ENCODE peak calls at places on chromosomes 16 and 17, in six cellular contexts. One of them, this sample, is unnamed. For H3K4me1 and H3K36me3, the result is how much of the 10 kb centered on the place peaks cover.

GRCh38 chr16:76748698-76749097 is 442.3 kb upstream of the MON1B start:
- DNase-seq in breast epithelium: no peak
- DNase-seq in endothelial cell of umbilical vein: no peak
- DNase-seq in psoas muscle: no peak
- DNase-seq in thoracic aorta: no peak
- DNase-seq in endodermal cell: no peak
- DNase-seq in this sample: no peak

GRCh38 chr17:6753006-6753445 is 2.8 kb upstream of the XAF1 start:
- DNase-seq in breast epithelium: no peak
- DNase-seq in endothelial cell of umbilical vein: peak
- DNase-seq in psoas muscle: peak
- DNase-seq in thoracic aorta: no peak
- DNase-seq in endodermal cell: peak
- DNase-seq in this sample: peak

GRCh38 chr17:41633498-41634197 is 9.3 kb upstream of the KRT17 start:
- DNase-seq in breast epithelium: no peak
- DNase-seq in endothelial cell of umbilical vein: no peak
- DNase-seq in psoas muscle: no peak
- DNase-seq in thoracic aorta: no peak
- DNase-seq in endodermal cell: no peak
- DNase-seq in this sample: no peak

GRCh38 chr16:85451646-85452363 is 161.3 kb upstream of the GSE1 start:
- DNase-seq in breast epithelium: no peak
- DNase-seq in endothelial cell of umbilical vein: no peak
- DNase-seq in psoas muscle: no peak
- DNase-seq in thoracic aorta: no peak
- DNase-seq in endodermal cell: no peak
- DNase-seq in this sample: no peak

GRCh38 chr17:72123964-72124791 is 3.4 kb downstream of the SOX9 start:
- DNase-seq in breast epithelium: no peak
- DNase-seq in endothelial cell of umbilical vein: no peak
- DNase-seq in psoas muscle: no peak
- DNase-seq in thoracic aorta: no peak
- DNase-seq in endodermal cell: peak
- DNase-seq in this sample: peak

GRCh38 chr16:424033-424622 is 1.3 kb upstream of the RAB11FIP3 start:
- DNase-seq in breast epithelium: no peak
- DNase-seq in endothelial cell of umbilical vein: peak
- DNase-seq in psoas muscle: peak
- DNase-seq in thoracic aorta: peak
- DNase-seq in endodermal cell: no peak
- DNase-seq in this sample: no peak

GRCh38 chr17:77501101-77501566 is 360.4 kb downstream of the SEC14L1 start:
- DNase-seq in breast epithelium: no peak
- DNase-seq in endothelial cell of umbilical vein: no peak
- DNase-seq in psoas muscle: peak
- DNase-seq in thoracic aorta: no peak
- DNase-seq in endodermal cell: peak
- DNase-seq in this sample: no peak

GRCh38 chr16:70476272-70477020 is 22.1 kb downstream of the FCSK start:
- DNase-seq in breast epithelium: no peak
- DNase-seq in endothelial cell of umbilical vein: peak
- DNase-seq in psoas muscle: no peak
- DNase-seq in thoracic aorta: no peak
- DNase-seq in endodermal cell: no peak
- DNase-seq in this sample: no peak

GRCh38 chr17:29066603-29067002 is 23.7 kb downstream of the PIPOX start:
- DNase-seq in breast epithelium: no peak
- DNase-seq in endothelial cell of umbilical vein: no peak
- DNase-seq in psoas muscle: no peak
- DNase-seq in thoracic aorta: no peak
- DNase-seq in endodermal cell: no peak
- DNase-seq in this sample: no peak

GRCh38 chr16:2040031-2040430 is 7.6 kb downstream of the NTHL1 start:
- DNase-seq in breast epithelium: no peak
- DNase-seq in endothelial cell of umbilical vein: no peak
- DNase-seq in psoas muscle: no peak
- DNase-seq in thoracic aorta: no peak
- DNase-seq in endodermal cell: no peak
- DNase-seq in this sample: no peak

GRCh38 chr17:2347805-2348685 is 10.7 kb downstream of the SGSM2 start:
- DNase-seq in breast epithelium: peak
- DNase-seq in endothelial cell of umbilical vein: no peak
- DNase-seq in psoas muscle: peak
- DNase-seq in thoracic aorta: no peak
- DNase-seq in endodermal cell: peak
- DNase-seq in this sample: peak

GRCh38 chr17:70195091-70195490 is 25.8 kb downstream of the KCNJ2 start:
- DNase-seq in breast epithelium: no peak
- DNase-seq in endothelial cell of umbilical vein: no peak
- DNase-seq in psoas muscle: no peak
- DNase-seq in thoracic aorta: no peak
- DNase-seq in endodermal cell: no peak
- DNase-seq in this sample: no peak

GRCh38 chr16:57892447-57893096 is 78.4 kb downstream of the CNGB1 start:
- DNase-seq in breast epithelium: no peak
- DNase-seq in endothelial cell of umbilical vein: no peak
- DNase-seq in psoas muscle: no peak
- DNase-seq in thoracic aorta: no peak
- DNase-seq in endodermal cell: no peak
- DNase-seq in this sample: peak

GRCh38 chr16:1137604-1138003 is 15.3 kb upstream of the CACNA1H start:
- DNase-seq in breast epithelium: no peak
- DNase-seq in endothelial cell of umbilical vein: no peak
- DNase-seq in psoas muscle: no peak
- DNase-seq in thoracic aorta: no peak
- DNase-seq in endodermal cell: no peak
- DNase-seq in this sample: no peak

GRCh38 chr17:9229826-9230201 is 208.5 kb downstream of the NTN1 start:
- DNase-seq in breast epithelium: no peak
- DNase-seq in endothelial cell of umbilical vein: no peak
- DNase-seq in psoas muscle: peak
- DNase-seq in thoracic aorta: no peak
- DNase-seq in endodermal cell: no peak
- DNase-seq in this sample: no peak
- H3K4me1 ChIP-seq in breast epithelium: under half
- H3K4me1 ChIP-seq in endothelial cell of umbilical vein: under half
- H3K4me1 ChIP-seq in psoas muscle: under half
- H3K4me1 ChIP-seq in thoracic aorta: under half
- H3K4me1 ChIP-seq in endodermal cell: under half
- H3K4me1 ChIP-seq in this sample: under half

DNA sequence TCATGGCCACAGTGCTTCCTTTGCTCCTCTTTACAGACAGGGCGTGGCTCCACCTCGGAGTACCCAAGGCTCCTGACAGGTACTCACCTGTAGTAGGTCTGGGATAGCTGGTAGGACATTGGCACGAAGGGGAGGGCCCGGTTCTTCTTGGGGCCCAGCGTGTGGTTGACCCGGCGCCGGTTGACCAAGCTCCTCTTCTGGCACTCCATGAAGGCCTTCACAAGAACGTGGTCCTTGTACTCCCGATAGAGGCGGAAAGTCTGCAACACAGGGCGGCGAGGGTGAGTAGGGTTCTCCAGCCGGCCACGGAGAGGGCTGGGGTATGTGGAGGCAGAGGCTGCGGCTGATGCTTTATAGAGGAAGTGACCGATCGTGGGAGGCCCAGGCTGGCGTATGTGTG is 69.7 kb downstream of the IL21R start:
- DNase-seq in breast epithelium: no peak
- DNase-seq in endothelial cell of umbilical vein: no peak
- DNase-seq in psoas muscle: no peak
- DNase-seq in thoracic aorta: no peak
- DNase-seq in endodermal cell: no peak
- DNase-seq in this sample: no peak
- H3K36me3 ChIP-seq in breast epithelium: under half
- H3K36me3 ChIP-seq in endothelial cell of umbilical vein: under half
- H3K36me3 ChIP-seq in psoas muscle: half or more
- H3K36me3 ChIP-seq in thoracic aorta: half or more
- H3K36me3 ChIP-seq in endodermal cell: half or more
- H3K36me3 ChIP-seq in this sample: under half

GRCh38 chr16:49441366-49441780 is 67.8 kb downstream of the C16orf78 start:
- DNase-seq in breast epithelium: no peak
- DNase-seq in endothelial cell of umbilical vein: no peak
- DNase-seq in psoas muscle: no peak
- DNase-seq in thoracic aorta: no peak
- DNase-seq in endodermal cell: peak
- DNase-seq in this sample: peak
- TF ChIP-seq CTCF in breast epithelium: no peak
- TF ChIP-seq CTCF in endothelial cell of umbilical vein: no peak
- TF ChIP-seq CTCF in psoas muscle: no peak
- TF ChIP-seq CTCF in thoracic aorta: peak
- TF ChIP-seq CTCF in endodermal cell: peak
- TF ChIP-seq CTCF in this sample: no peak

GRCh38 chr17:64653985-64654355 is 8.1 kb downstream of the SMURF2 start:
- DNase-seq in breast epithelium: no peak
- DNase-seq in endothelial cell of umbilical vein: no peak
- DNase-seq in psoas muscle: no peak
- DNase-seq in thoracic aorta: no peak
- DNase-seq in endodermal cell: no peak
- DNase-seq in this sample: no peak

GRCh38 chr17:64653325-64653984 is 8.7 kb downstream of the SMURF2 start:
- DNase-seq in breast epithelium: no peak
- DNase-seq in endothelial cell of umbilical vein: no peak
- DNase-seq in psoas muscle: no peak
- DNase-seq in thoracic aorta: no peak
- DNase-seq in endodermal cell: no peak
- DNase-seq in this sample: no peak

GRCh38 chr17:64655704-64656103 is 6.4 kb downstream of the SMURF2 start:
- DNase-seq in breast epithelium: no peak
- DNase-seq in endothelial cell of umbilical vein: no peak
- DNase-seq in psoas muscle: no peak
- DNase-seq in thoracic aorta: no peak
- DNase-seq in endodermal cell: no peak
- DNase-seq in this sample: no peak

GRCh38 chr17:64648234-64648633 is 13.9 kb downstream of the SMURF2 start:
- DNase-seq in breast epithelium: no peak
- DNase-seq in endothelial cell of umbilical vein: no peak
- DNase-seq in psoas muscle: no peak
- DNase-seq in thoracic aorta: no peak
- DNase-seq in endodermal cell: no peak
- DNase-seq in this sample: no peak

DNA sequence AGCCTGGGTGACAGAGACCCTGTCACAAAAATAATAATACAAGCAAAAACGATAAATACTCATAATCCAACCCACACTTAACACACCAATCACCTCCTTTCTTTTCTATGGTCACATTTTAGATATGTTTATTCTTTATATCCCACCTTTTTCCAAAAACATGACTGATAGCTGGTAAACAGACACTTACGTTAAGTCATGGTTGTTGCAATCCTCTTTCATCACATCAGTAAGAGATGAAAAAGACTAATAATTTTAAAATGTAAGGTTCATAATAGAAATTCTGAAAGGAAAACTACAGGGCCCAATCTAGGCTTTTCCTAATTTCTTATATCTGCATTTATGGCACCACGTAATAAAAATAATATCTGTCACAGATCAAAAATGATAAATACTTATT is 10.2 kb downstream of the SMURF2 start:
- DNase-seq in breast epithelium: no peak
- DNase-seq in endothelial cell of umbilical vein: no peak
- DNase-seq in psoas muscle: no peak
- DNase-seq in thoracic aorta: no peak
- DNase-seq in endodermal cell: no peak
- DNase-seq in this sample: no peak
- H3K4me1 ChIP-seq in breast epithelium: under half
- H3K4me1 ChIP-seq in endothelial cell of umbilical vein: under half
- H3K4me1 ChIP-seq in psoas muscle: under half
- H3K4me1 ChIP-seq in thoracic aorta: under half
- H3K4me1 ChIP-seq in endodermal cell: under half
- H3K4me1 ChIP-seq in this sample: under half

DNA sequence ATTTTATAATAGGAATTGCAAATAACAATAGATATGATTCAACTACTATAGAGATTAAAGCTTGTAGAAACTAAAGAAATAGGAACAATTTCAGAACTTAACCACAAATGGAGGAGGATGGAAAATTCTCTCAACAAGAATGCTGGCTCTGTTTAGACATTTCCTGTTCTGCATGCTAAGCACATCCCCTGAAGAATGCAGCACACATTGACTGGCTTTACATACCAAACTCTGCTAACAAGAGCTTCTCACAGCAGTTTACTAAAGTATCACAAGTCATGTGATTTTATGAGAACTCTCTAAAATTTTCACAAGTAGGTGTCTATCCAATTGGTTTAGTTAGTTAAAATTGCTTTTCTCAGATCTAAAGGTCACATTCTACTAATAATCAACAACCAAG is 85.2 kb downstream of the SPAG9 start:
- DNase-seq in breast epithelium: no peak
- DNase-seq in endothelial cell of umbilical vein: peak
- DNase-seq in psoas muscle: no peak
- DNase-seq in thoracic aorta: no peak
- DNase-seq in endodermal cell: no peak
- DNase-seq in this sample: no peak
- H3K36me3 ChIP-seq in breast epithelium: under half
- H3K36me3 ChIP-seq in endothelial cell of umbilical vein: under half
- H3K36me3 ChIP-seq in psoas muscle: half or more
- H3K36me3 ChIP-seq in thoracic aorta: under half
- H3K36me3 ChIP-seq in endodermal cell: under half
- H3K36me3 ChIP-seq in this sample: under half

DNA sequence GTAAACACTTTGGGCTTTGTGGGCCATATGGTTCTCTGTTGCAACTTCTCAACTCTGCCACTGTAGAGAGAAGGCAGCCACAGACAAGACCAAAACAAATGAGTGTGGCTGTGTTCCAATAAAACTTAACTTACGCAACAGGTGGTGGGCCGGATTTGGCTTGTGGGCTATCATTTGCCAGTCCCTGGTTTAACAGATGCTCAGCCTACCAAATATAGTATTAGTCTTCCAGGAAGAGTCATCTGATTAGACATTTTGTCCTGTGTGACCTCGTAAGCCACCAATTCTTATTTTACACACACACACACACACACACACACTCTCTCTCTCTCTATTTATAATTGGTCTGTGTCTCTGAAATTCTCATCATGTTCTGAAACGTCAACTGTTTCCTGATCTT is 245.9 kb downstream of the XYLT1 start:
- DNase-seq in breast epithelium: no peak
- DNase-seq in endothelial cell of umbilical vein: no peak
- DNase-seq in psoas muscle: peak
- DNase-seq in thoracic aorta: peak
- DNase-seq in endodermal cell: no peak
- DNase-seq in this sample: no peak
- TF ChIP-seq CTCF in breast epithelium: no peak
- TF ChIP-seq CTCF in endothelial cell of umbilical vein: no peak
- TF ChIP-seq CTCF in psoas muscle: no peak
- TF ChIP-seq CTCF in thoracic aorta: no peak
- TF ChIP-seq CTCF in endodermal cell: no peak
- TF ChIP-seq CTCF in this sample: no peak

This sample was measured in mucosa of descending colon.